ENCODE peak calls at places on chromosomes 12 and 14, in nine cellular contexts. B, U, A, G, L, R, F, N and I are unnamed samples.

GRCh38 chr14:23544511-23545447 is 6.8 kb downstream of the ZFHX2 start:
- DNase-seq in B (peak), U (peak), A (no peak), G (no peak), L (no peak), R (no peak), F (no peak), N (peak), I (no peak)

GRCh38 chr12:111546758-111547383 is 52.2 kb downstream of the ATXN2 start:
- DNase-seq in B (no peak), U (no peak), A (no peak), G (no peak), L (peak), R (no peak), F (no peak), N (no peak), I (no peak)

GRCh38 chr12:12899530-12900380 is 8.4 kb downstream of the GPRC5A start:
- DNase-seq in B (peak), U (no peak), A (no peak), G (peak), L (peak), R (no peak), F (peak), N (no peak), I (peak)

GRCh38 chr12:26219736-26220135 is 24.4 kb downstream of the SSPN start:
- DNase-seq in B (no peak), U (no peak), A (no peak), G (no peak), L (no peak), R (no peak), F (no peak), N (no peak), I (no peak)

GRCh38 chr12:78392918-78393317 is 471.7 kb upstream of the SYT1 start:
- DNase-seq in B (no peak), U (no peak), A (no peak), G (peak), L (peak), R (no peak), F (no peak), N (no peak), I (no peak)

GRCh38 chr14:76867536-76868452 is 41.6 kb downstream of the LRRC74A start:
- DNase-seq in B (no peak), U (peak), A (no peak), G (no peak), L (no peak), R (no peak), F (peak), N (peak), I (no peak)

GRCh38 chr12:66024966-66025365 is 105.6 kb downstream of the LLPH start:
- DNase-seq in B (no peak), U (no peak), A (no peak), G (no peak), L (no peak), R (no peak), F (no peak), N (no peak), I (no peak)

GRCh38 chr14:74959596-74960180 is 4.3 kb upstream of the PGF start:
- DNase-seq in B (no peak), U (no peak), A (no peak), G (no peak), L (no peak), R (no peak), F (no peak), N (no peak), I (no peak)

DNA sequence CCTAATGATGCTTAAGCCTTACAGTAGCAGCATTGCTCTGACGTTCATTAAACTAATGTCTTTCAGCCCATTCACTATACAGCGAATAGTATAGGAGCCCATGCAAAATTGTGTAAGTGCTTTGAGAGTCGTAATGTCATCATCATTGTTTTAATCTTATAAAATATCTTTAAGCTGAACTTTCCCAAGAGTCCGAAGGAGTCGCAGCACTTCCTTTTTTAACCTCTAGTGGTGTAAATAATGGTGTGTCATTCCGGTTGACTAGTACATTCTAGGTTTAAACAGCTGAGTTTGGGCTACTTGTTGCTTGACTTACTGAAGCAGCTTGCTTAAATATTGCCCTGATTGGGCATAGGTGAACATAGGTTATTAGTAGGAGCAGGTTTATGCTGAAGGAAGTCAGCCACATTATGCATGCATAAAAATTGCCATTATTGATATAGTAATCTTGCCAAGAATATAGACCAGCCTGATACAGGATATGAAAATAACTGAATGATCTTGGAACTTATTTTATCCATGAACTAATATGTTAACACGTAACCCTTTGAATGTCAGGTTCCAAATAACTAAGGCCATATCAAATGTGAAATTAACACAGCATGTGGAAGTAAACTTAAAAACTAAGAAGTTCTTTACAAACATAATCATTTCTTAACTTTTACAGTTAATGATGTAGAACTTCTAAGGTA is 2.6 kb downstream of the WNK1 start:
- DNase-seq in B (no peak), U (no peak), A (no peak), G (peak), L (peak), R (no peak), F (peak), N (no peak), I (no peak)
- TF ChIP-seq CTCF in B (peak), U (peak), A (no peak), G (peak), L (peak), R (no peak), F (peak), N (peak), I (peak)

GRCh38 chr12:72272731-72273498 is 745 bp downstream of the TRHDE start:
- DNase-seq in B (no peak), U (peak), A (no peak), G (no peak), L (no peak), R (peak), F (peak), N (no peak), I (no peak)
- TF ChIP-seq CTCF in B (no peak), U (no peak), A (no peak), G (peak), L (no peak), R (no peak), F (no peak), N (no peak), I (peak)

DNA sequence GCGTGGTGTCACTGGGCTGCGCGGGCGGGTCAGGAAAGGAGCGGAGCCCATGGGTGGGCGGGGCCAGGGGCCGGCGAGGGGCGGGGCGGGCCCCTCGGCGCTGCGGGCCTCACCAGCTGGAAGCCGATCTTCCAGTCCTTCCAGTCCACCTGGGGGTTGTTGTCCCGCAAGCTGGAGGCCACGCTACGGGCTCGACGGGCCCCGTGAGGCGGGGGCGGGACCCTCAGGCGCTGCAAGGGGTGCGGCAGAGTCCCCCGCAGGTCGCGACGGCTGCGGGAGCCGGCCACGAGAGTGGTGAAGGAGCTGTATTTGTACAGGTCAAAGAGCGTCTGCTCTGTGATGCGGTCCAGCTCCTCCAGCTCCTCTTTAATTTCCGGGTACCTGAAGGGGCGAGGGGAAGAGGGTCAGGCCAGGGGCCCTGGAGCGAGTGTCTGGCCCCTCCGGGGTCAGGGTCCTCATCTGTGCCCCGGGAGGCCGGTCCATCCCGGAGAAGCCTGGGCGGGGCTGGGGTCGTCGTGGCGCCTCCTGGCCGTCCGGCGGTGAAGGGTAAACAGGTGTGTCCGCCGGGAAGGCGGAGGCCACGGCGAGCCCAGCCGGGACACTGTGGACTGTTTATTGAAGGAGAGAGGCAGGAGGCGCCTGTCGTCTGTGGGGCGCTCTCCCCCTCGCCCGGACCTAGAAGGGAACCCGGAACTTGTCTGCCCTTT is 11.9 kb downstream of the SCNN1A start:
- DNase-seq in B (peak), U (peak), A (no peak), G (peak), L (peak), R (peak), F (peak), N (peak), I (no peak)
- TF ChIP-seq CTCF in B (no peak), U (no peak), A (no peak), G (no peak), L (no peak), R (no peak), F (peak), N (no peak), I (no peak)

DNA sequence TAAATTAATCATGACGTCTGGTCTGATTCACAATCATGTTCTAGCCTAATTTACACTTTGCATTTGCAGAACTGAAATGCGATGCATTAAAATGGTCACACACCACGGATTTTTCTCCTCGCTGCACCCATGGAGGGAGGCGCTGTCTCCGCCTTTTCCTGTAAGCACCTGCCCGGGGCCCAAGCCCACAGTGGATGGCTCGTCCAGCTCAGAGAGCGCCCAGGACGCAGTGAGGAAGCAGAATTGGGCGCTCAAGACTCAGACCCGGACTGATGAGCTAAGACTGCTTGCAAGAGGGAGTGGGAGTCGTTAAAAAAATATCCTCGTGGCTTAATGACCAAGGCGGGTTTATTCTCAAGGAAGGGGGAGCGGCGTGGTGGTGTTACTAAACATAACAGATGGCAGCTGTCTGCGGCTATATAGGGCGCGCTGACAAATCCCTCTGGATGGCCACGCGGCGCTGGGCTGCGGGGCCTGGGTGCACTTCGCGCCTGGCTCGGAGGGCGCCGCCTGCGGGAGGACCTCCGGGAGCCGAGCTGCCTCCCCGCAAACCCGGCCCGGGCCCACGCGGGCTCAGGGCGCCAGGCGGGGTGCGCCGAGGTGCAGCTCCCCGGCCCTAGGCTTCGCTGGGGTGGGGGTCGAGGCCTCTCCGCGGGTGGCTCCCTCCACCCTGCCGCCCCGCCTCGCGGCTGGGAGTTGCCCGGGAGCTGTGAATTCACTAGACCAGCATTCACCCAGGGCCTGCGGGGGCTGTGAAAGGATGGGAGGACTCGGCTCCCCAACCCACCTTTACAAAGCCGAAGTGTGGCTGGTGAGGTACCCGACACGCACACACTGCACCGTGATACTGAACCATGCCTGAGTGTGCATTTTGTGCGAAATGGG is 78.7 kb downstream of the PPM1A start:
- DNase-seq in B (peak), U (peak), A (no peak), G (no peak), L (peak), R (peak), F (peak), N (peak), I (no peak)
- TF ChIP-seq CTCF in B (no peak), U (no peak), A (no peak), G (no peak), L (no peak), R (no peak), F (no peak), N (no peak), I (no peak)

GRCh38 chr14:99313234-99313633 is 41.2 kb upstream of the BCL11B start:
- DNase-seq in B (no peak), U (no peak), A (no peak), G (no peak), L (no peak), R (no peak), F (no peak), N (no peak), I (no peak)

GRCh38 chr14:99316281-99317163 is 44.5 kb upstream of the BCL11B start:
- DNase-seq in B (no peak), U (no peak), A (no peak), G (no peak), L (no peak), R (peak), F (peak), N (peak), I (no peak)

GRCh38 chr14:99314623-99315022 is 42.6 kb upstream of the BCL11B start:
- DNase-seq in B (no peak), U (no peak), A (no peak), G (no peak), L (no peak), R (no peak), F (no peak), N (no peak), I (no peak)

GRCh38 chr14:99317231-99318090 is 45.5 kb upstream of the BCL11B start:
- DNase-seq in B (no peak), U (no peak), A (no peak), G (no peak), L (no peak), R (no peak), F (no peak), N (no peak), I (no peak)

DNA sequence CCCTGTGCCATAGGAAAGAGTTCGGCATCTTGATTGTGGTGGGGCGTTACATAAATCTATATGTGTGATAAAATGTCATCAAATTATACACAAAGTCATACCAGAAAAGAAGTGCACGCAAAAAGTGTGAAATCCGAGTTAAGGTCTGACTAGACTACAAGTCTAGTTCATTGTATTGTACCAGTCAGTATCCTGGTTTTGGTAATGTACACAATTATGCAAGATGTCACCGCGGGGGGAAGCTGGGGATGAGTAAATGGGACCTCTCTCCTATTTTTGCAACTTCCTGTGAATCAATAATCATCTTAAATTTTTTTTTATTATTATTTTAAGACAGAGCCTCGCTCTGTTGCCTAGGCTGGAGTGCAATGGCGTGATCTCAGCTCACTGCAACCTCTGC is 43.2 kb upstream of the BCL11B start:
- DNase-seq in B (no peak), U (no peak), A (no peak), G (no peak), L (no peak), R (no peak), F (no peak), N (no peak), I (no peak)
- TF ChIP-seq CTCF in B (no peak), U (no peak), A (no peak), G (no peak), L (no peak), R (no peak), F (no peak), N (no peak), I (no peak)

GRCh38 chr12:51533799-51534198 is 57.2 kb upstream of the SCN8A start:
- DNase-seq in B (no peak), U (no peak), A (no peak), G (no peak), L (peak), R (no peak), F (no peak), N (no peak), I (no peak)
- TF ChIP-seq CTCF in B (no peak), U (no peak), A (no peak), G (peak), L (peak), R (no peak), F (no peak), N (no peak), I (peak)

GRCh38 chr12:107221909-107222308 is 128.6 kb upstream of the CRY1 start:
- DNase-seq in B (no peak), U (no peak), A (no peak), G (no peak), L (no peak), R (no peak), F (no peak), N (no peak), I (no peak)
- TF ChIP-seq CTCF in B (no peak), U (no peak), A (no peak), G (no peak), L (no peak), R (no peak), F (no peak), N (no peak), I (no peak)

GRCh38 chr12:644293-644639 is 19.0 kb downstream of the NINJ2 start:
- DNase-seq in B (no peak), U (no peak), A (no peak), G (no peak), L (no peak), R (no peak), F (no peak), N (peak), I (no peak)

GRCh38 chr12:644818-645552 is 18.3 kb downstream of the NINJ2 start:
- DNase-seq in B (no peak), U (no peak), A (no peak), G (no peak), L (peak), R (no peak), F (no peak), N (peak), I (no peak)

GRCh38 chr12:643478-644292 is 19.6 kb downstream of the NINJ2 start:
- DNase-seq in B (no peak), U (no peak), A (no peak), G (no peak), L (peak), R (no peak), F (peak), N (peak), I (no peak)

GRCh38 chr12:645563-646071 is 17.6 kb downstream of the NINJ2 start:
- DNase-seq in B (peak), U (no peak), A (no peak), G (peak), L (peak), R (no peak), F (peak), N (peak), I (no peak)

GRCh38 chr12:642633-643477 is 20.4 kb downstream of the NINJ2 start:
- DNase-seq in B (peak), U (peak), A (no peak), G (peak), L (peak), R (peak), F (peak), N (peak), I (peak)
- TF ChIP-seq CTCF in B (peak), U (peak), A (no peak), G (peak), L (no peak), R (peak), F (peak), N (peak), I (peak)

GRCh38 chr14:53151523-53151866 is 1.6 kb downstream of the DDHD1 start:
- DNase-seq in B (no peak), U (peak), A (no peak), G (peak), L (no peak), R (no peak), F (no peak), N (no peak), I (no peak)

GRCh38 chr14:53153702-53154112 is 584 bp upstream of the DDHD1 start:
- DNase-seq in B (no peak), U (no peak), A (no peak), G (no peak), L (no peak), R (no peak), F (no peak), N (no peak), I (no peak)

GRCh38 chr14:53152909-53153701 is at the start of gene DDHD1:
- DNase-seq in B (peak), U (peak), A (peak), G (peak), L (peak), R (peak), F (peak), N (peak), I (peak)

GRCh38 chr14:53152627-53152908 is 555 bp downstream of the DDHD1 start:
- DNase-seq in B (no peak), U (no peak), A (no peak), G (peak), L (no peak), R (no peak), F (no peak), N (no peak), I (no peak)

GRCh38 chr14:53151867-53152626 is 1.1 kb downstream of the DDHD1 start:
- DNase-seq in B (peak), U (peak), A (peak), G (peak), L (peak), R (peak), F (peak), N (peak), I (no peak)
- TF ChIP-seq CTCF in B (peak), U (no peak), A (no peak), G (no peak), L (peak), R (no peak), F (peak), N (no peak), I (no peak)

DNA sequence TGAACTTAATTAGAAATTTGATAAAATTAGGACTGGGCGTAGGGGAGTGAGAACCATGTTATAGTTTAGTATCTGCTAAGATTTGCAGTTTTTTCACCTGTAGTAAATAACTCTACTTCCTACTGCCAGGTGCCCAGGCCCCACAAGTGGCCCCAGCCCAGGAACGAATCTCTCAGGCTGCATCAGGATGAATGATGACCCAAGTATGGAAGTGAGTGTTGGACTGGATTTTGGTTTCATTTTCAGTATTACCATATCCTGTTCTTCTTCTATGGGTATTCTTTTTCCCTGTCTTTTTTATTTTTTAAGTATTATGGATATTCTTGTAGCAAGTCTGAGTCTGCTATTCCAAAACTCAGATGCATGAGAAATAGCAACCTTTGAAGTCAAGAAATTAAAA is 120.3 kb upstream of the BCAT1 start:
- DNase-seq in B (no peak), U (no peak), A (no peak), G (no peak), L (no peak), R (no peak), F (no peak), N (no peak), I (no peak)
- TF ChIP-seq CTCF in B (no peak), U (no peak), A (no peak), G (no peak), L (no peak), R (no peak), F (no peak), N (no peak), I (no peak)